ENCODE peak calls at places on chromosomes 2 and 18, in four cellular contexts. E, T, D and O are unnamed samples.
A peak's percentile ranks its signal among the peaks of the same experiment; 100 is the strongest.

GRCh38 chr2:199471443-199472057 is 13.8 kb upstream of the SATB2 start:
- DNase-seq in E (peak; percentile 84), T (peak; percentile 63), D (peak; percentile 59), O (no peak)

GRCh38 chr2:241813806-241814570 is 5.0 kb downstream of the NEU4 start:
- DNase-seq in E (no peak), T (no peak), D (peak; percentile 52), O (no peak)

GRCh38 chr2:169232551-169233154 is 129.7 kb downstream of the LRP2 start:
- DNase-seq in E (no peak), T (no peak), D (no peak), O (no peak)

GRCh38 chr2:127359520-127359919 is 28.3 kb downstream of the MAP3K2 start:
- DNase-seq in E (no peak), T (no peak), D (no peak), O (no peak)

GRCh38 chr2:181289698-181290097 is 167.5 kb upstream of the ITGA4 start:
- DNase-seq in E (no peak), T (no peak), D (no peak), O (no peak)

GRCh38 chr18:8662574-8663255 is 42.6 kb upstream of the MTCL1 start:
- DNase-seq in E (no peak), T (no peak), D (no peak), O (no peak)

GRCh38 chr2:212752730-212753351 is 214.2 kb upstream of the ERBB4 start:
- DNase-seq in E (no peak), T (no peak), D (no peak), O (no peak)

GRCh38 chr2:101337877-101338276 is 29.4 kb upstream of the RNF149 start:
- DNase-seq in E (no peak), T (peak; percentile 22), D (no peak), O (no peak)

GRCh38 chr2:101435011-101435862 is 39.7 kb downstream of the RFX8 start:
- DNase-seq in E (no peak), T (peak; percentile 76), D (no peak), O (no peak)

GRCh38 chr2:30293303-30293912 is 62.1 kb downstream of the LBH start:
- DNase-seq in E (peak; percentile 85), T (peak; percentile 99), D (no peak), O (peak; percentile 20)

GRCh38 chr2:101361519-101361918 is 25.8 kb downstream of the CREG2 start:
- DNase-seq in E (no peak), T (no peak), D (no peak), O (no peak)

GRCh38 chr2:127558911-127559310 is 23.4 kb downstream of the MYO7B start:
- DNase-seq in E (no peak), T (no peak), D (no peak), O (no peak)

GRCh38 chr18:54983041-54983686 is 23.9 kb upstream of the CCDC68 start:
- DNase-seq in E (peak; percentile 72), T (peak; percentile 61), D (peak; percentile 48), O (peak; percentile 48)

GRCh38 chr2:33810046-33810835 is 211.1 kb upstream of the FAM98A start:
- DNase-seq in E (no peak), T (peak; percentile 9), D (no peak), O (no peak)

GRCh38 chr2:33784488-33784887 is 185.4 kb upstream of the FAM98A start:
- DNase-seq in E (no peak), T (no peak), D (no peak), O (no peak)

GRCh38 chr2:17583166-17583565 is 42.7 kb downstream of the VSNL1 start:
- DNase-seq in E (no peak), T (peak; percentile 9), D (no peak), O (no peak)

GRCh38 chr2:192357216-192357615 is 162.5 kb upstream of the TMEFF2 start:
- DNase-seq in E (no peak), T (no peak), D (no peak), O (no peak)

GRCh38 chr2:226837787-226838603 is 2.1 kb downstream of the RHBDD1 start:
- DNase-seq in E (no peak), T (no peak), D (no peak), O (no peak)

GRCh38 chr2:144523606-144524131 is 3.8 kb upstream of the ZEB2 start:
- DNase-seq in E (peak; percentile 47), T (no peak), D (no peak), O (no peak)

GRCh38 chr2:102106133-102106556 is 36.4 kb upstream of the IL1R1 start:
- DNase-seq in E (no peak), T (peak; percentile 67), D (no peak), O (no peak)

GRCh38 chr2:203510941-203511305 is 24.2 kb downstream of the RAPH1 start:
- DNase-seq in E (no peak), T (no peak), D (no peak), O (no peak)

GRCh38 chr2:135299656-135300244 is 231.3 kb downstream of the ZRANB3 start:
- DNase-seq in E (peak; percentile 21), T (peak; percentile 17), D (peak; percentile 25), O (peak; percentile 44)

GRCh38 chr2:191404568-191404991 is 159.4 kb downstream of the MYO1B start:
- DNase-seq in E (no peak), T (peak; percentile 71), D (no peak), O (no peak)

GRCh38 chr2:174645316-174645715 is 47.7 kb upstream of the WIPF1 start:
- DNase-seq in E (no peak), T (no peak), D (no peak), O (no peak)

GRCh38 chr2:127032601-127033000 is 74.4 kb downstream of the BIN1 start:
- DNase-seq in E (no peak), T (peak; percentile 50), D (no peak), O (no peak)

GRCh38 chr18:13164406-13164805 is 54.2 kb upstream of the LDLRAD4 start:
- DNase-seq in E (no peak), T (no peak), D (no peak), O (no peak)

GRCh38 chr2:127810156-127810636 is 775 bp downstream of the WDR33 start:
- DNase-seq in E (no peak), T (peak; percentile 21), D (no peak), O (no peak)

GRCh38 chr2:223944704-223945531 is at the start of gene WDFY1:
- DNase-seq in E (peak; percentile 86), T (peak; percentile 89), D (peak; percentile 95), O (peak; percentile 84)

GRCh38 chr18:23528580-23529472 is 25.5 kb downstream of the RMC1 start:
- DNase-seq in E (peak; percentile 32), T (peak; percentile 84), D (no peak), O (no peak)

GRCh38 chr2:160984426-160985077 is 175.7 kb upstream of the TANK start:
- DNase-seq in E (no peak), T (peak; percentile 43), D (no peak), O (no peak)

GRCh38 chr2:19865151-19865550 is 36.6 kb downstream of the TTC32 start:
- DNase-seq in E (no peak), T (no peak), D (peak; percentile 50), O (no peak)